ENCODE peak calls at places on chromosomes 6 and 20, in five cellular contexts. E is lung, A is A549, I is brain microvascular endothelial cell, X is testis. H is an unnamed sample.

GRCh38 chr6:161449521-161449920 is 175.7 kb upstream of the AGPAT4 start:
- DNase-seq in E (no peak), A (no peak), I (no peak), X (no peak), H (no peak)

GRCh38 chr6:141252828-141253608 is 879.7 kb upstream of the GJE1 start:
- DNase-seq in E (no peak), A (no peak), I (no peak), X (no peak), H (no peak)

GRCh38 chr6:151291145-151292055 is 51.6 kb downstream of the AKAP12 start:
- DNase-seq in E (no peak), A (no peak), I (peak), X (peak), H (peak)

GRCh38 chr6:164925681-164926530 is 383.5 kb downstream of the C6orf118 start:
- DNase-seq in E (no peak), A (no peak), I (no peak), X (no peak), H (no peak)

GRCh38 chr6:7052441-7052936 is 55.3 kb upstream of the RREB1 start:
- DNase-seq in E (peak), A (no peak), I (peak), X (peak), H (peak)

GRCh38 chr6:7087066-7087465 is 20.7 kb upstream of the RREB1 start:
- DNase-seq in E (no peak), A (no peak), I (no peak), X (no peak), H (no peak)

GRCh38 chr20:57136734-57137133 is 129.7 kb downstream of the BMP7 start:
- DNase-seq in E (no peak), A (no peak), I (no peak), X (no peak), H (no peak)

GRCh38 chr6:153962548-153962947 is 76.5 kb upstream of the OPRM1 start:
- DNase-seq in E (no peak), A (no peak), I (no peak), X (no peak), H (no peak)

GRCh38 chr20:21505161-21505809 is 8.6 kb downstream of the NKX2-2 start:
- DNase-seq in E (peak), A (peak), I (peak), X (peak), H (peak)

GRCh38 chr6:112535816-112536215 is 188.7 kb downstream of the RFPL4B start:
- DNase-seq in E (no peak), A (no peak), I (no peak), X (no peak), H (no peak)

GRCh38 chr6:110878751-110879539 is 4.4 kb downstream of the AMD1 start:
- DNase-seq in E (no peak), A (peak), I (peak), X (peak), H (no peak)

GRCh38 chr6:111558690-111559192 is 46.9 kb downstream of the TRAF3IP2 start:
- DNase-seq in E (no peak), A (no peak), I (no peak), X (no peak), H (no peak)

GRCh38 chr20:1741309-1742048 is 83.9 kb upstream of the SIRPG start:
- DNase-seq in E (no peak), A (no peak), I (no peak), X (no peak), H (no peak)

DNA sequence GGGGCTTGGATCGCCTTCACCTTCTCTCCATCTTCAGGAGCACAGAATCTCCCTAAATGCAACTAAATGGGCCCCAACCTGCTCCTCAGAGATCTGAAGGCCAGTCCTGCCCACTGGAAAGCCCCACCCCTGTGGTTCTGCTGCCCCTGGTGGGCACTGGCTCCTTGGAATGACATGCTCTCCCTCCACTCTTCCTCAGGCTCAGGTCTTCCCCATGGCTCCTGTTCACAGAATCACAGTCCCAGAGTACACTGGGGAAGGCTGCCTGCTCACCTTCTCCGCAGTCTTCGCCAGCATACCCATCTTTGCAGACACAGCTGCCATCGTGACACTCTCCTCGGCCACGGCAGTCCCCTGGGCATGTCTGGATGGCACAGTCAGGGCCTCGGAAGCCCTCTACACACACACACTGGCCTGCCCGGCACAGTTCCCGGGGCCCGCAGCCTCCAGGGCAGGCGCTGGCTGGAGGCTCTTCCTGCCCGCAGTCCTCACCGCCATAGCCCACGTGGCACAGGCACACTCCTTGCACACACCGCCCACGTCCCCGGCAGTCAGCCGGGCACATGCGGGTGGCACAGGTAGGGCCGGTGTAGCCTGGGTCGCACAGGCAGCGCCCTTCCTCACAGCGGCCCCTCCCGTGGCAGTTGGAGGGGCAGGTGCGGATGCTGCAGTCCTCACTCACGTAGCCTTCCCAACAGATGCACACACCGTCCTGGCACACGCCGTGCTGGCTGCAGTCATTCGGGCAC is 13.6 kb downstream of the TNXB start:
- DNase-seq in E (no peak), A (no peak), I (no peak), X (no peak), H (no peak)
- H3K4me3 ChIP-seq in E (no peak), A (no peak), I (no peak), X (no peak), H (peak)

GRCh38 chr6:19991176-19991575 is 154.0 kb downstream of the ID4 start:
- DNase-seq in E (no peak), A (no peak), I (no peak), X (no peak), H (no peak)

GRCh38 chr6:19999319-20000191 is 162.4 kb downstream of the ID4 start:
- DNase-seq in E (no peak), A (no peak), I (peak), X (peak), H (no peak)

GRCh38 chr6:19994909-19995308 is 157.7 kb downstream of the ID4 start:
- DNase-seq in E (no peak), A (no peak), I (no peak), X (no peak), H (no peak)

GRCh38 chr6:19997104-19997503 is 159.9 kb downstream of the ID4 start:
- DNase-seq in E (no peak), A (no peak), I (no peak), X (no peak), H (no peak)

GRCh38 chr6:19995575-19996257 is 158.5 kb downstream of the ID4 start:
- DNase-seq in E (no peak), A (no peak), I (no peak), X (no peak), H (no peak)
- H3K27ac ChIP-seq in E (no peak), A (no peak), I (no peak), X (no peak), H (no peak)

GRCh38 chr20:63562461-63563185 is 8.7 kb downstream of the FNDC11 start:
- DNase-seq in E (no peak), A (no peak), I (no peak), X (no peak), H (no peak)

GRCh38 chr20:63561624-63562396 is 7.9 kb downstream of the FNDC11 start:
- DNase-seq in E (no peak), A (no peak), I (no peak), X (no peak), H (no peak)

GRCh38 chr20:63558804-63559484 is 5.0 kb downstream of the FNDC11 start:
- DNase-seq in E (no peak), A (no peak), I (no peak), X (no peak), H (no peak)

GRCh38 chr20:63560333-63560805 is 6.4 kb downstream of the FNDC11 start:
- DNase-seq in E (no peak), A (no peak), I (no peak), X (no peak), H (no peak)

DNA sequence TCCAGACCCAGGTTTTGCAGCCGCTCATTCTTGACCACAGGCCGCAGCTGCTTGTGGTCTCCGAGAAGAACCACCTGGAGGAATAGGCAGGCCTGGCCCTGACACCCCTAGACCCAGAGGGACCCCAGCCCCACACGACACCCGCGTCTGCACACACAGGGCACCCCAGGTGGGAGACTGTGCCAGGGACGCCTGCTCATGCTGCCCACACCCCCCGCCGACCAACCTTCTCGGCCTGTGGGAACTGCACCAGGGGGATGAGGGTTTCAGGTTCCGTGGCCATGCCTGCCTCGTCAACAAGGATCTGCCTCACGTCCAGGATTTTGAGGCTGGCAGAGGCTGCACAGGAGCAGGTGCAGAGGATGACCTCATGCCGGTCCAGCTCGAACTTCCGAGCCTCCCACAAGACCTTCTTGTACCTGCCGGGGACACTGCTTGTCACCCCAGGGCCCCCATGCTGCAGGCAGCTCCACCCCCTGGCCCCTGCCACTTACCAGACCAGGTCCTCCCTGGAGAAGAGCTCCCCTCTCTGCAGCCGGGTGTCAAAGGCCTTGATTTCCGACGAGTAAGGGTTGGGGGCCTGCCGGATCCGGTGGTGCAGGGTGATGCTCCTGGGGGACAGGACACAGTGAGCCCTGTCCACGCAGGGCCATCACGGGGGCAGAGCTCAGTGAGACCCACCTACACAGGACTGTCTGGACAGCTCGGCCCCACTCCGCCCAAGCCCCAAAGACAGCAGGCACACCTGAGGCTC is 7.1 kb downstream of the FNDC11 start:
- DNase-seq in E (no peak), A (no peak), I (no peak), X (no peak), H (no peak)
- TF ChIP-seq CTCF in E (no peak), A (no peak), I (no peak), X (no peak), H (no peak)

DNA sequence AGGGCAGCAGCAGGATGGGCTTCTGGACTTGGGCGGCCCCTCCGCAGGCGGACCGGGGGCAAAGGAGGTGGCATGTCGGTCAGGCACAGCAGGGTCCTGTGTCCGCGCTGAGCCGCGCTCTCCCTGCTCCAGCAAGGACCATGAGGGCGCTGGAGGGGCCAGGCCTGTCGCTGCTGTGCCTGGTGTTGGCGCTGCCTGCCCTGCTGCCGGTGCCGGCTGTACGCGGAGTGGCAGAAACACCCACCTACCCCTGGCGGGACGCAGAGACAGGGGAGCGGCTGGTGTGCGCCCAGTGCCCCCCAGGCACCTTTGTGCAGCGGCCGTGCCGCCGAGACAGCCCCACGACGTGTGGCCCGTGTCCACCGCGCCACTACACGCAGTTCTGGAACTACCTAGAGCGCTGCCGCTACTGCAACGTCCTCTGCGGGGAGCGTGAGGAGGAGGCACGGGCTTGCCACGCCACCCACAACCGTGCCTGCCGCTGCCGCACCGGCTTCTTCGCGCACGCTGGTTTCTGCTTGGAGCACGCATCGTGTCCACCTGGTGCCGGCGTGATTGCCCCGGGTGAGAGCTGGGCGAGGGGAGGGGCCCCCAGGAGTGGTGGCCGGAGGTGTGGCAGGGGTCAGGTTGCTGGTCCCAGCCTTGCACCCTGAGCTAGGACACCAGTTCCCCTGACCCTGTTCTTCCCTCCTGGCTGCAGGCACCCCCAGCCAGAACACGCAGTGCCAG is at the start of gene TNFRSF6B:
- DNase-seq in E (no peak), A (no peak), I (no peak), X (no peak), H (peak)
- H3K4me3 ChIP-seq in E (peak), A (no peak), I (peak), X (no peak), H (peak)

GRCh38 chr20:49483706-49484101 is 1.2 kb upstream of the KCNB1 start:
- DNase-seq in E (no peak), A (no peak), I (no peak), X (no peak), H (no peak)
- H3K27ac ChIP-seq in E (no peak), A (peak), I (no peak), X (no peak), H (peak)

GRCh38 chr6:33091957-33092356 is 16.2 kb downstream of the HLA-DPB1 start:
- DNase-seq in E (no peak), A (no peak), I (no peak), X (no peak), H (no peak)
- TF ChIP-seq CTCF in E (peak), A (no peak), I (peak), X (no peak), H (no peak)

H was measured in coronary artery.